ENCODE peak calls at places on chromosome 11, in five cellular contexts. N is H1, D is astrocyte, A is cardiac muscle cell, V is upper lobe of right lung. G is an unnamed sample. For H3K4me1, the result is how much of the 10 kb centered on the place peaks cover.

GRCh38 chr11:38392176-38392575 is 1794.1 kb upstream of the RAG2 start:
- DNase-seq in N (no peak), D (peak), A (no peak), V (no peak), G (no peak)

GRCh38 chr11:45394294-45395085 is 108.3 kb upstream of the SYT13 start:
- DNase-seq in N (no peak), D (no peak), A (no peak), V (no peak), G (no peak)

GRCh38 chr11:133343951-133344350 is 188.3 kb downstream of the OPCML start:
- DNase-seq in N (no peak), D (peak), A (no peak), V (no peak), G (no peak)

GRCh38 chr11:113862430-113862829 is 12.9 kb downstream of the USP28 start:
- DNase-seq in N (no peak), D (peak), A (no peak), V (no peak), G (no peak)

GRCh38 chr11:118619444-118620205 is 12.2 kb downstream of the PHLDB1 start:
- DNase-seq in N (no peak), D (peak), A (no peak), V (peak), G (peak)

GRCh38 chr11:75500742-75501141 is 25.0 kb downstream of the GDPD5 start:
- DNase-seq in N (no peak), D (no peak), A (no peak), V (no peak), G (no peak)

GRCh38 chr11:126147268-126148111 is 64.0 kb downstream of the RPUSD4 start:
- DNase-seq in N (no peak), D (no peak), A (no peak), V (no peak), G (no peak)

GRCh38 chr11:35151896-35152295 is 12.9 kb downstream of the CD44 start:
- DNase-seq in N (no peak), D (no peak), A (no peak), V (no peak), G (no peak)

GRCh38 chr11:6599884-6600390 is 3.5 kb downstream of the RRP8 start:
- DNase-seq in N (peak), D (no peak), A (no peak), V (peak), G (no peak)

GRCh38 chr11:67262731-67263675 is 3.3 kb upstream of the GRK2 start:
- DNase-seq in N (peak), D (peak), A (peak), V (peak), G (peak)
- H3K4me1 ChIP-seq in N (under half), D (under half), A (under half), V (under half), G (under half)

DNA sequence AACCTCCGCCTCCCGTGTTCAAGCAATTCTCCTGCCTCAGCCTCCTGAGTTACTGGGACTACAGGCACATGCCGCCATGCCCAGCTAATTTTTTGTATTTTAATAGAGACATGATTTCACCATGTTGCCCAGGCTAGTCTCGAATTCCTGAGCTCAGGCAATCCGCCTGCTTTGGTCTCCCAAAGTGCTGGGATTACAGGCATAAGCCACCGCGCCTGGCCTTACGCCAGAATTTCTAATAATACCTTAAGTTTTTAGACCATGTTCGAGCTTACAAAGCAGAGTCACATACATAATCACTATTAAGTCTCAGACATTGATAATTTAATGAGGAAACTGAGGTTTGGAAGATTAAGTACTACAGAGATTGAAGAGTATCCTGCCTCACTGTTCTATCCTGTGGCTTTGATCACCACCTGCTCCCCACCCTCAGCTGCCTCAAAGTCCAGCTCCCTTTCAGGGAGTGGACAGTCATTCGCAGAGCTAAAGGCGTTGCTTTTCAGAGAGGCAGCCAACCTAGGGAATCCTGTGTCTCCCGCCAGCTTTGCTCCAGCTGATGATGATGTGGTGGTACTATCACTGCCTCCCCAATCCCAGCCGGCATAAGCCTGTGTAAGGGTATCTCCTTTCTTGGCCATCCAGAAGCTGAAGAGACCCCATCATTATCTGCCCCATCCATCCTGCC is 7.7 kb downstream of the UBASH3B start:
- DNase-seq in N (no peak), D (no peak), A (no peak), V (no peak), G (no peak)
- H3K4me1 ChIP-seq in N (under half), D (under half), A (under half), V (under half), G (under half)

GRCh38 chr11:2377511-2378443 is 667 bp downstream of the CD81 start:
- DNase-seq in N (peak), D (peak), A (peak), V (peak), G (peak)
- H3K4me1 ChIP-seq in N (under half), D (under half), A (under half), V (under half), G (under half)

GRCh38 chr11:47183031-47183856 is 3.0 kb downstream of the PACSIN3 start:
- DNase-seq in N (no peak), D (no peak), A (no peak), V (no peak), G (no peak)
- H3K4me1 ChIP-seq in N (under half), D (under half), A (under half), V (under half), G (under half)

GRCh38 chr11:94771951-94772350 is 3.8 kb downstream of the AMOTL1 start:
- DNase-seq in N (no peak), D (no peak), A (no peak), V (no peak), G (no peak)
- H3K4me1 ChIP-seq in N (under half), D (under half), A (under half), V (half or more), G (under half)

DNA sequence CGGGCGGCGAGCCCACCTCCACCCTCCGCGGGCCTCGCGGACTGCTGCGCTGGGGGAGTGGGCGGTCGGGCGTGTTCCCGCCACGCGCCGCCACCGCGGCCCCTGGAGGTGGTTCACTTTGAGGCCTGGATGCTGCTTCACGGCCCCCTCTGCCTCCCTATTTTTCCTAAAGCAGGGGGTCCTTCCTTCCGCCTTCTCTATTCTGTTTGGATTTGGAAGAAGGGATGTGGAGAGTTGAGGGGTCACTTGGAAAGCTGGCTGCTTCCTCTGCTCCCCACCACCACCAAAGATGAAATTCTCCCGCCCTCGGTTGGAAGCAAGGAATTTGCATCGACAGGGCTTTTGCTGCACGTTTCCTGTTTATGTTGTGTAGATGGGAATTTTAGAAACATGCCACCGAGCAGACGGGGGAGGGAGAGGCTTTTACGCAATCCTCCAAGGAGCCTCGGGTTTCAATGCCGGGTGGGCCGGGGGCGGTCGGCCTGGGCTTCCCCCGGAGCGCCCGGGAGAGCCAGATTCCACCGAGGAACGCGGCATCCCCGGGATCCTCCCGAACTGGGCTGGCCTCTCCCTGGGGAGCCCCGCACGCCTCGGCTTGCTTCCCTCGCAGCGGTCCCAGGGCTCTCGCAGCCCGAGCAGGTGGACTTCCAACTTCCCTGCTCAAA is 402 bp upstream of the SBF2 start:
- DNase-seq in N (peak), D (no peak), A (peak), V (peak), G (peak)
- H3K4me1 ChIP-seq in N (under half), D (under half), A (under half), V (under half), G (under half)

G was measured in right cardiac atrium.